ENCODE peak calls at places on chromosomes 12 and 14, in eight cellular contexts. Z is Kasumi-1, D is T-helper 2 cell, O is HS-5, T is ureter, S is NCI-H2171, F is aorta, M is iris pigment epithelial cell. X is an unnamed sample.
A peak's percentile ranks its signal among the peaks of the same experiment; 100 is the strongest.

GRCh38 chr12:129119537-129119936 is 266.3 kb downstream of the GLT1D1 start:
- DNase-seq in Z (no peak), D (no peak), O (no peak), T (no peak), S (no peak), F (no peak), M (no peak), X (no peak)

GRCh38 chr12:120847392-120848157 is 56.6 kb downstream of the SPPL3 start:
- DNase-seq in Z (peak; percentile 53), D (no peak), O (no peak), T (no peak), S (no peak), F (no peak), M (no peak), X (no peak)

GRCh38 chr14:23284654-23285529 is 1.0 kb downstream of the HOMEZ start:
- DNase-seq in Z (peak; percentile 13), D (no peak), O (no peak), T (no peak), S (no peak), F (no peak), M (peak; percentile 37), X (no peak)

GRCh38 chr12:89474615-89475014 is 50.0 kb downstream of the GALNT4 start:
- DNase-seq in Z (no peak), D (no peak), O (no peak), T (no peak), S (no peak), F (no peak), M (no peak), X (no peak)

GRCh38 chr14:105337966-105338365 is 23.4 kb downstream of the PACS2 start:
- DNase-seq in Z (peak; percentile 55), D (no peak), O (no peak), T (no peak), S (no peak), F (no peak), M (no peak), X (peak; percentile 65)

GRCh38 chr14:76863724-76864407 is 37.7 kb downstream of the LRRC74A start:
- DNase-seq in Z (peak; percentile 97), D (no peak), O (no peak), T (no peak), S (peak; percentile 17), F (no peak), M (peak; percentile 9), X (no peak)

GRCh38 chr12:27525373-27525772 is 1.4 kb downstream of the PPFIBP1 start:
- DNase-seq in Z (no peak), D (no peak), O (peak; percentile 68), T (no peak), S (no peak), F (no peak), M (peak; percentile 56), X (no peak)

GRCh38 chr12:122182887-122183587 is at the start of gene LRRC43:
- DNase-seq in Z (peak; percentile 20), D (no peak), O (no peak), T (no peak), S (peak; percentile 93), F (peak; percentile 82), M (peak; percentile 24), X (no peak)

GRCh38 chr12:89345830-89346740 is 6.2 kb downstream of the DUSP6 start:
- DNase-seq in Z (peak; percentile 99), D (peak; percentile 51), O (peak; percentile 39), T (peak; percentile 65), S (no peak), F (peak; percentile 71), M (peak; percentile 86), X (no peak)

GRCh38 chr12:53978477-53979356 is 4.0 kb upstream of the HOTAIR start:
- DNase-seq in Z (no peak), D (no peak), O (no peak), T (no peak), S (no peak), F (no peak), M (no peak), X (no peak)

GRCh38 chr12:2064078-2064507 is 11.3 kb downstream of the CACNA1C start:
- DNase-seq in Z (no peak), D (peak; percentile 23), O (no peak), T (no peak), S (no peak), F (no peak), M (peak; percentile 91), X (no peak)

GRCh38 chr14:55102141-55102547 is 26.9 kb upstream of the LGALS3 start:
- DNase-seq in Z (peak; percentile 78), D (peak; percentile 55), O (peak; percentile 93), T (peak; percentile 77), S (no peak), F (peak; percentile 80), M (peak; percentile 97), X (peak; percentile 87)

GRCh38 chr12:25800101-25800500 is 158.4 kb upstream of the RASSF8 start:
- DNase-seq in Z (peak; percentile 84), D (no peak), O (no peak), T (no peak), S (no peak), F (no peak), M (peak; percentile 66), X (no peak)

GRCh38 chr12:91384391-91384790 is 201.8 kb upstream of the DCN start:
- DNase-seq in Z (no peak), D (no peak), O (no peak), T (no peak), S (no peak), F (no peak), M (no peak), X (no peak)

GRCh38 chr14:55915464-55915863 is 202.7 kb upstream of the PELI2 start:
- DNase-seq in Z (no peak), D (no peak), O (no peak), T (no peak), S (no peak), F (no peak), M (no peak), X (no peak)

GRCh38 chr12:124720019-124720686 is 143.5 kb downstream of the SCARB1 start:
- DNase-seq in Z (no peak), D (no peak), O (peak; percentile 55), T (no peak), S (peak; percentile 78), F (no peak), M (peak; percentile 80), X (no peak)

GRCh38 chr12:123264642-123265041 is 7.0 kb downstream of the CDK2AP1 start:
- DNase-seq in Z (peak; percentile 52), D (no peak), O (no peak), T (no peak), S (no peak), F (no peak), M (no peak), X (peak; percentile 61)

GRCh38 chr12:53292441-53292840 is 2.9 kb upstream of the PFDN5 start:
- DNase-seq in Z (no peak), D (no peak), O (no peak), T (no peak), S (no peak), F (no peak), M (no peak), X (no peak)

GRCh38 chr12:54390668-54391551 is 6.4 kb upstream of the ZNF385A start:
- DNase-seq in Z (peak; percentile 52), D (peak; percentile 60), O (no peak), T (peak; percentile 78), S (peak; percentile 86), F (peak; percentile 86), M (no peak), X (no peak)

GRCh38 chr14:85281921-85282320 is 248.0 kb upstream of the FLRT2 start:
- DNase-seq in Z (no peak), D (no peak), O (no peak), T (no peak), S (no peak), F (no peak), M (peak; percentile 16), X (no peak)

GRCh38 chr12:123061806-123062205 is 81.3 kb downstream of the ARL6IP4 start:
- DNase-seq in Z (no peak), D (no peak), O (no peak), T (no peak), S (peak; percentile 66), F (no peak), M (no peak), X (no peak)

GRCh38 chr14:36555998-36556743 is 26.2 kb downstream of the NKX2-8 start:
- DNase-seq in Z (no peak), D (no peak), O (no peak), T (no peak), S (no peak), F (no peak), M (no peak), X (no peak)

GRCh38 chr12:98320026-98320425 is 195.4 kb upstream of the TMPO start:
- DNase-seq in Z (no peak), D (no peak), O (no peak), T (no peak), S (no peak), F (no peak), M (peak; percentile 13), X (no peak)

GRCh38 chr12:105980048-105980447 is 158.7 kb downstream of the NUAK1 start:
- DNase-seq in Z (no peak), D (no peak), O (no peak), T (no peak), S (no peak), F (no peak), M (no peak), X (no peak)

GRCh38 chr14:92553456-92553855 is 39.9 kb downstream of the RIN3 start:
- DNase-seq in Z (no peak), D (no peak), O (no peak), T (no peak), S (no peak), F (peak; percentile 88), M (peak; percentile 78), X (no peak)

GRCh38 chr14:50047274-50047676 is 69.1 kb downstream of the VCPKMT start:
- DNase-seq in Z (no peak), D (no peak), O (no peak), T (no peak), S (no peak), F (no peak), M (no peak), X (no peak)

GRCh38 chr12:107917912-107918800 is 143.7 kb downstream of the ASCL4 start:
- DNase-seq in Z (peak; percentile 12), D (no peak), O (no peak), T (peak; percentile 46), S (peak; percentile 23), F (no peak), M (peak; percentile 13), X (no peak)

GRCh38 chr12:49358548-49359141 is 8.6 kb upstream of the SPATS2 start:
- DNase-seq in Z (peak; percentile 88), D (peak; percentile 47), O (no peak), T (no peak), S (peak; percentile 60), F (no peak), M (peak; percentile 58), X (no peak)